ENCODE peak calls at places on chromosome 2, in four cellular contexts. One of them, this sample, is unnamed.

GRCh38 chr2:16088035-16088696 is 147.8 kb downstream of the MYCN start:
- DNase-seq in Caco-2: no peak
- DNase-seq in suprapubic skin: no peak
- DNase-seq in GM23338: no peak
- DNase-seq in this sample: no peak

GRCh38 chr2:219253753-219254589 is at the start of gene TUBA4A:
- DNase-seq in GM23338: peak
- DNase-seq in suprapubic skin: peak
- DNase-seq in Caco-2: peak
- DNase-seq in this sample: peak

GRCh38 chr2:215677466-215677865 is 241.6 kb upstream of the FN1 start:
- DNase-seq in Caco-2: no peak
- DNase-seq in suprapubic skin: no peak
- DNase-seq in GM23338: no peak
- DNase-seq in this sample: no peak

GRCh38 chr2:182240862-182241371 is 185.9 kb downstream of the PDE1A start:
- DNase-seq in GM23338: peak
- DNase-seq in suprapubic skin: no peak
- DNase-seq in Caco-2: peak
- DNase-seq in this sample: peak

GRCh38 chr2:38010995-38011394 is 65.0 kb downstream of the CYP1B1 start:
- DNase-seq in suprapubic skin: no peak
- DNase-seq in Caco-2: no peak
- DNase-seq in GM23338: no peak
- DNase-seq in this sample: peak

GRCh38 chr2:9710311-9710710 is 79.5 kb upstream of the YWHAQ start:
- DNase-seq in GM23338: no peak
- DNase-seq in Caco-2: no peak
- DNase-seq in suprapubic skin: no peak
- DNase-seq in this sample: peak

GRCh38 chr2:63163231-63163845 is 112.7 kb downstream of the OTX1 start:
- DNase-seq in GM23338: peak
- DNase-seq in Caco-2: no peak
- DNase-seq in suprapubic skin: no peak
- DNase-seq in this sample: no peak

GRCh38 chr2:204171432-204171960 is 234.9 kb downstream of the ICOS start:
- DNase-seq in suprapubic skin: no peak
- DNase-seq in Caco-2: no peak
- DNase-seq in GM23338: no peak
- DNase-seq in this sample: no peak

GRCh38 chr2:38533757-38534545 is 68.8 kb downstream of the HNRNPLL start:
- DNase-seq in suprapubic skin: no peak
- DNase-seq in Caco-2: no peak
- DNase-seq in GM23338: no peak
- DNase-seq in this sample: no peak

GRCh38 chr2:21381421-21381820 is 257.7 kb downstream of the TDRD15 start:
- DNase-seq in suprapubic skin: no peak
- DNase-seq in Caco-2: no peak
- DNase-seq in GM23338: no peak
- DNase-seq in this sample: no peak

GRCh38 chr2:240466579-240467148 is 31.2 kb downstream of the GPC1 start:
- DNase-seq in GM23338: no peak
- DNase-seq in Caco-2: no peak
- DNase-seq in suprapubic skin: peak
- DNase-seq in this sample: peak

GRCh38 chr2:203201426-203201825 is 37.4 kb upstream of the CYP20A1 start:
- DNase-seq in suprapubic skin: no peak
- DNase-seq in GM23338: no peak
- DNase-seq in Caco-2: no peak
- DNase-seq in this sample: no peak

GRCh38 chr2:158685646-158686045 is 109.5 kb upstream of the DAPL1 start:
- DNase-seq in suprapubic skin: no peak
- DNase-seq in Caco-2: no peak
- DNase-seq in GM23338: no peak
- DNase-seq in this sample: no peak

GRCh38 chr2:45953376-45954050 is 302.0 kb downstream of the PRKCE start:
- DNase-seq in suprapubic skin: no peak
- DNase-seq in Caco-2: no peak
- DNase-seq in GM23338: no peak
- DNase-seq in this sample: no peak

GRCh38 chr2:129929321-129930290 is 49.9 kb upstream of the RAB6C start:
- DNase-seq in suprapubic skin: no peak
- DNase-seq in GM23338: no peak
- DNase-seq in Caco-2: no peak
- DNase-seq in this sample: no peak

GRCh38 chr2:38182518-38183013 is 106.6 kb upstream of the CYP1B1 start:
- DNase-seq in suprapubic skin: no peak
- DNase-seq in Caco-2: no peak
- DNase-seq in GM23338: no peak
- DNase-seq in this sample: no peak

GRCh38 chr2:127589358-127589757 is 53.9 kb downstream of the MYO7B start:
- DNase-seq in Caco-2: no peak
- DNase-seq in GM23338: no peak
- DNase-seq in suprapubic skin: peak
- DNase-seq in this sample: no peak

DNA sequence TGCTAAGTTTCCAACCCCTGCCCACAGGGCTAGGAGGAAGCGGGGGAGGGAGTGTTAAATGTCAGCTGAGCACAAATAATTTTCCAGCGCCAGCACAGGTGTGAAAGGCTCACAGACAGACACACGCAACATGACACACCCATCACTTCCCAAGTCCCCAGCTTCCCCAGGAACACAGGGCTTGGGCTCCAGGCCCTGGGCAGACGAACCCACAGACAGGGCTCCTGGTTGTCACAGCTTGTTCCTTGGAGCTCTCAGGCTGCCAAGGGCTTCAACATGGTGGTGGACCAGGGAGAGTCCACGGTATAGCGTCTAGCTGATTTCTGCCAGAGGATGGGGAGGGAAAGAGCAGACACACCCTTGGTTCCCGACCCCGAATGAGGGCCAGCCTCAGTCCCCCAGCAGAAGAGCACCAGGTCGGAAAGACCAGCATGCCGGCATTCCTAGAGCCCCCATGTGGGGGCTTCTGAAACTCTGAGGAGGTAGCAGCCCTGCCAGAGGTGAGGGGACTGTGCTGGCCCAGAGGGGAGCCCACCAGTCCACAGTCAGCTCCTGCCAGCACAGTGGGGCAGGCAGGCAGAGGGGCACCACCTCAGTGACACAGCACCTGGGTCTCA is 1.9 kb downstream of the DUSP2 start:
- DNase-seq in Caco-2: no peak
- DNase-seq in GM23338: no peak
- DNase-seq in suprapubic skin: no peak
- DNase-seq in this sample: no peak
- H3K4me3 ChIP-seq in Caco-2: no peak
- H3K4me3 ChIP-seq in GM23338: no peak
- H3K4me3 ChIP-seq in suprapubic skin: peak
- H3K4me3 ChIP-seq in this sample: no peak

GRCh38 chr2:85769236-85769986 is 15.6 kb downstream of the ATOH8 start:
- DNase-seq in GM23338: peak
- DNase-seq in suprapubic skin: no peak
- DNase-seq in Caco-2: peak
- DNase-seq in this sample: no peak
- TF ChIP-seq CTCF in GM23338: peak
- TF ChIP-seq CTCF in suprapubic skin: no peak
- TF ChIP-seq CTCF in Caco-2: peak
- TF ChIP-seq CTCF in this sample: peak

DNA sequence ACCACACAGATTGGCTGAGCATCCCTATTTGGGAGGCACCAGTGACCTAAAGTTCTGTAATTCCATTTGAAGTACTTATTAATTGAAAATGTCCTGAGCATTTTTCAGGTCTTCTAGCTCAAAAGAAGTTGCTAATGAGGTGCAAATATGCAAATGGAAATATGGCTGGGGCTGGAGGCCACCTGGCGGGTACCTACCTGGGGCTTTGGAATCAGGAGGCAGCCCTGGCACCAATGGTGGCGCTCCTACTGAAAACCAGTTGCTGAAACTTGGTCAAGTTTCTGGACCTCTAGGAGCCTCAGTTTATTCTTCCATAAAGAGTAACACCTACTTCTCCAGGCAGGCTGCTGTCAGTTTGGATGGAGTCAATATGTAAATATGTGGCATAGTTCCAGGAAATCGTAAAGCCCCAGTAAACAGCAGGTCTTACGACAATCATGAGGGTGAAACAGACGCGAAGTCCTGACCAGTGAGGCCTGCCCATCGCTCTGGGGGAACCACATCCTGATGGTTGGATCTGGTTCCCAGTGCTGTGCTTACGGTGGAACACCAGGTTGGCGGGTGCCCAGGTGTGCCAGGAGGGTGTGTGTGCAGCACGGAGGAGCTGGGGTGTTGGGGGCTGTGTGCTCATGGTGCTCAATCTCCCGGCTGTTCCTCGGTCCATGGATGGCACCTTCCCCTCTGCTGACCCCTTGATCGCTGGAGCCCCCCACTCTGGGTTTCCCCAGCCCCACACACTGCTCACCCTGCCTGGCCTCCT is 186.1 kb downstream of the TWIST2 start:
- DNase-seq in GM23338: no peak
- DNase-seq in Caco-2: no peak
- DNase-seq in suprapubic skin: peak
- DNase-seq in this sample: no peak
- H3K4me3 ChIP-seq in GM23338: no peak
- H3K4me3 ChIP-seq in Caco-2: no peak
- H3K4me3 ChIP-seq in suprapubic skin: no peak
- H3K4me3 ChIP-seq in this sample: no peak

DNA sequence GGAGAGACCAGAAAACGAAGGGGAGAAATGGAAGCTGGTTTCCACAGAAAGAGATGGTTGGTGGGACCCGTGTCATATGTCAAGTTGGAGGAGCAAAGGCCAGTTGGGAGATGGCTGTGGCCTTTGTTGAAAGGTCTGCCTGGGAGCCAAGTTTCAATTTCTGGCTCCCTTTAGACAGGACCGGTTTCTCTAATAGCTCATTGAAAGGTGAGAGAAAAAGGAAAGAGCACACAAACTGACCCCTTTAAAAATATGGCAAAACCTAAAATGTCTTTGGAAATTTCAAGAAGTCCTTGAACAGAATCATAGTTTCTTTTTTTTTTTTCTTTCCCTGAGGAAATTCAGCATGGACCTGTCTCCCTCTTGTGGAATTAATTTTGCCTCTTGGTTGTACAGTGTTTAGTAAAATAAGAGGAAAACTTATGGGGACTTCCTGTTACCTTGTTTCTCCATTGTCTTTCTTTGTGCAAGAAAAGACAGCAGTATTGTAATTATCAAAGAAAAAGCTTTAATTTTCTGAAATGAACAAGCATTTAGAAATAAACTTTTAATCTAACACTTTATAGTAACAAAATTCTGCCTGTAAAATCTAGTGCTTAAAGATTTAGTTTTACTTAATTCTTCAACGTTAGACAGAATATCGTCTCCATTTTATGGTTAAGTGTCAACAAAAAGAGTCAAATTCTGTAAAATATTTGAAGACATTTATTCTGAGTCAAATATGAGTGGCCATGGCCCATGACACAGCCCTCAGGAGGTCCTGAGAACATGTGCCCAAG is 176.4 kb upstream of the NABP1 start:
- DNase-seq in Caco-2: peak
- DNase-seq in GM23338: no peak
- DNase-seq in suprapubic skin: no peak
- DNase-seq in this sample: no peak
- TF ChIP-seq CTCF in Caco-2: peak
- TF ChIP-seq CTCF in GM23338: peak
- TF ChIP-seq CTCF in suprapubic skin: peak
- TF ChIP-seq CTCF in this sample: peak

DNA sequence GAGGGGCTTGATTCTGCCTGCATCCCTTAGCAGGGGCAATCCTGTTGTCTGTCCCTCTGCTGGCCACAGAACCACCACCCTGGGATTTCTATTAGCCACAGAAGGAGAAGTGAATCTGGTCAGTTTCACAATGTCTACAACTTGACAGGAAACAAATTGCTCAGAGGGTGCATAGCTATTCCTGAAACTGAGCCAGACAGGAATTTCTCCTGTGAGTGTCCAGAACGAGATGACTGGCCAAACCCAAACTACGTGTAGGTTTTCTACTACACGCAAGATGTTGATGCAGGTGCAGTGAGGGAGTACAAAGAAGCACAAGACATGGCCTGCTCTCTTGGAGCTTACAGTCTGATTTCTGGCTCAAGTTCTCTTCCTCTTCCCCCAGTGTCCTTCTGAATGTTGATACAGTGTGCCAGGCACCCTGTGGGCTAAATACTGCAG is 201.9 kb downstream of the CLIP4 start:
- DNase-seq in Caco-2: no peak
- DNase-seq in GM23338: no peak
- DNase-seq in suprapubic skin: no peak
- DNase-seq in this sample: no peak
- H3K4me3 ChIP-seq in Caco-2: no peak
- H3K4me3 ChIP-seq in GM23338: no peak
- H3K4me3 ChIP-seq in suprapubic skin: no peak
- H3K4me3 ChIP-seq in this sample: no peak

GRCh38 chr2:34849827-34850226 is 1250.7 kb upstream of the FAM98A start:
- DNase-seq in Caco-2: no peak
- DNase-seq in suprapubic skin: no peak
- DNase-seq in GM23338: no peak
- DNase-seq in this sample: no peak
- TF ChIP-seq CTCF in Caco-2: no peak
- TF ChIP-seq CTCF in suprapubic skin: no peak
- TF ChIP-seq CTCF in GM23338: no peak
- TF ChIP-seq CTCF in this sample: no peak

GRCh38 chr2:160491922-160492371 is 1.7 kb downstream of the RBMS1 start:
- DNase-seq in suprapubic skin: no peak
- DNase-seq in Caco-2: no peak
- DNase-seq in GM23338: peak
- DNase-seq in this sample: peak
- H3K4me3 ChIP-seq in suprapubic skin: peak
- H3K4me3 ChIP-seq in Caco-2: peak
- H3K4me3 ChIP-seq in GM23338: peak
- H3K4me3 ChIP-seq in this sample: peak

DNA sequence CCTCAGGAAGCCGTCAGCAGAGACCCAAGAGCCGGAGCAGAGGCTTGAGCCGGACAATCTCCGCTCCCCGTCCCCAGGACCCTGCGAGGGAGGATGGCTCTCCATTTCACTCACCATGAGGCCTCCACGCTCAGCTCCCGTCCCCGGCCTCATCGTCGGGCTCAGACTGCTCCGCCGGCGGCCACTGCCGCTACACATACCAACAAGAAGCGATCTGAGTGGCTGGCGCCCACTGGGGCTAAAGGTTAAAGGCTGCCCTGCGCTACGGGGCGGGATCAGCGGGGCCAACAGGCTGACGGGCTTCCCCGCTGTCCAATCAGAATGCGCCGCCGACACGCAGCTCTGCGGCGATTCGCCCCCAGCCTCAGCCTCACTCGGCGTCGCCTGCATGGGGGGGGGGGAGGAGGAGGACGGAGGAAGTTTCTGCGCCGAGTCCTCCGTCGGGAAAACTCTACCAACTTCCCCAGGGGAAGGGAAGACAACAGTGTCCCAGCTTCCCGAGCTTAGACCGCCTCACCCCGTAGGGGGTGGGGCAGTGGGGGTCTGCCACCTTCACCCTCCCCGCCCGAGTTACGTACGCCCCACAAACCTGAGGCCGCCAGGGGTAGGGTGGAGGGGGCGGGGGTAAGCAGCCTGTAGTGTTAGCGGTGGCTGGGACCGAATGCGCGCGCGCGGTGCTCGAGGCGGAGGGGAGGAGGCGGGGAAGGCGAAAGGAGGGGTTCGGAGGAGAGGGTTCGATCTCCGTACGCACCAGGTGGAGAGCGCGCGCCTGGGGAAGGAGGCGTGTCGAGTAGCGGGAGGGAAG is at the start of gene PRPF40A:
- DNase-seq in GM23338: peak
- DNase-seq in Caco-2: peak
- DNase-seq in suprapubic skin: peak
- DNase-seq in this sample: peak
- TF ChIP-seq CTCF in GM23338: no peak
- TF ChIP-seq CTCF in Caco-2: no peak
- TF ChIP-seq CTCF in suprapubic skin: no peak
- TF ChIP-seq CTCF in this sample: no peak

This sample was measured in PC-9.